ENCODE peak calls at places on chromosomes 3 and 15, in five cellular contexts. S is K562, B is osteoblast, D is HepG2, N is mammary epithelial cell. C is an unnamed sample. For H3K79me2, the result is how much of the 10 kb centered on the place peaks cover.

GRCh38 chr3:8529197-8529637 is 27.6 kb downstream of the LMCD1 start:
- DNase-seq in N (no peak), S (no peak), D (peak), B (no peak), C (no peak)

GRCh38 chr3:139824864-139825263 is 110.1 kb upstream of the CLSTN2 start:
- DNase-seq in D (no peak), N (no peak), S (no peak), B (no peak), C (no peak)

GRCh38 chr15:31083394-31083790 is 18.1 kb downstream of the TRPM1 start:
- DNase-seq in S (no peak), N (no peak), B (no peak), D (peak), C (peak)

GRCh38 chr3:125220681-125221429 is 8.3 kb upstream of the SLC12A8 start:
- DNase-seq in N (no peak), B (no peak), S (no peak), D (no peak), C (no peak)

GRCh38 chr3:83843716-83844115 is 1115.1 kb upstream of the CADM2 start:
- DNase-seq in N (no peak), B (no peak), D (no peak), S (no peak), C (no peak)

GRCh38 chr15:48833526-48833925 is 22.7 kb upstream of the CEP152 start:
- DNase-seq in B (no peak), D (no peak), N (no peak), S (no peak), C (no peak)

GRCh38 chr15:81485806-81486205 is 111.8 kb upstream of the TMC3 start:
- DNase-seq in S (no peak), N (no peak), B (no peak), D (no peak), C (no peak)

GRCh38 chr3:156158656-156159295 is 38.4 kb downstream of the KCNAB1 start:
- DNase-seq in S (no peak), D (no peak), B (peak), N (no peak), C (no peak)

GRCh38 chr3:21703291-21703690 is 47.7 kb downstream of the ZNF385D start:
- DNase-seq in B (no peak), S (no peak), D (no peak), N (no peak), C (no peak)

GRCh38 chr3:163785693-163786092 is 1292.6 kb downstream of the SI start:
- DNase-seq in B (no peak), N (no peak), S (no peak), D (no peak), C (peak)

GRCh38 chr3:55489804-55490132 is 2.7 kb upstream of the WNT5A start:
- DNase-seq in B (no peak), S (no peak), D (no peak), N (no peak), C (no peak)

GRCh38 chr3:160245261-160245800 is 20.1 kb downstream of the C3orf80 start:
- DNase-seq in S (no peak), D (no peak), N (no peak), B (no peak), C (no peak)

GRCh38 chr15:34861216-34861615 is 65.9 kb upstream of the ACTC1 start:
- DNase-seq in N (no peak), B (no peak), D (no peak), S (peak), C (no peak)

GRCh38 chr3:105868450-105868744 is 415 bp downstream of the CBLB start:
- DNase-seq in D (peak), B (peak), S (peak), N (no peak), C (no peak)

GRCh38 chr3:99128205-99128604 is 226.7 kb upstream of the DCBLD2 start:
- DNase-seq in B (no peak), N (no peak), D (no peak), S (no peak), C (no peak)

GRCh38 chr3:59191651-59192050 is 141.8 kb upstream of the CFAP20DC start:
- DNase-seq in N (peak), S (no peak), B (no peak), D (no peak), C (no peak)

GRCh38 chr3:16692486-16693378 is 87.5 kb upstream of the DAZL start:
- DNase-seq in B (no peak), N (no peak), D (no peak), S (no peak), C (no peak)

GRCh38 chr3:137588871-137589270 is 175.2 kb upstream of the SOX14 start:
- DNase-seq in N (no peak), S (no peak), B (no peak), D (no peak), C (no peak)

GRCh38 chr3:8816106-8816505 is 46.7 kb upstream of the OXTR start:
- DNase-seq in N (no peak), S (no peak), B (no peak), D (no peak), C (no peak)

GRCh38 chr3:81442758-81443456 is 318.5 kb downstream of the GBE1 start:
- DNase-seq in B (peak), S (no peak), D (no peak), N (no peak), C (no peak)

GRCh38 chr15:99504823-99505551 is 60.8 kb upstream of the MEF2A start:
- DNase-seq in D (peak), N (peak), S (no peak), B (no peak), C (no peak)

GRCh38 chr3:132543016-132543739 is 53.9 kb upstream of the ACKR4 start:
- DNase-seq in B (peak), D (peak), S (no peak), N (peak), C (no peak)

GRCh38 chr3:16918683-16919025 is 33.9 kb downstream of the PLCL2 start:
- DNase-seq in N (no peak), D (no peak), S (no peak), B (no peak), C (no peak)

GRCh38 chr3:133880886-133881455 is 14.7 kb downstream of the RAB6B start:
- DNase-seq in B (no peak), D (no peak), S (no peak), N (no peak), C (no peak)

GRCh38 chr15:99447497-99448371 is 118.0 kb upstream of the MEF2A start:
- DNase-seq in B (peak), N (no peak), D (no peak), S (peak), C (no peak)

GRCh38 chr15:40054056-40054745 is 15.2 kb upstream of the SRP14 start:
- DNase-seq in S (no peak), B (peak), D (no peak), N (no peak), C (peak)

GRCh38 chr3:108806316-108806715 is 16.3 kb upstream of the TRAT1 start:
- DNase-seq in S (no peak), N (no peak), B (no peak), D (no peak), C (peak)

GRCh38 chr3:69764861-69765260 is 25.6 kb downstream of the MITF start:
- DNase-seq in D (no peak), N (no peak), B (no peak), S (peak), C (no peak)

GRCh38 chr15:53522878-53523455 is 236.5 kb downstream of the WDR72 start:
- DNase-seq in B (no peak), N (peak), D (no peak), S (no peak), C (no peak)

GRCh38 chr3:170967682-170968081 is 58.8 kb downstream of the SLC2A2 start:
- DNase-seq in S (no peak), B (no peak), D (no peak), N (no peak), C (no peak)

GRCh38 chr3:49807427-49808114 is 4.5 kb downstream of the INKA1 start:
- DNase-seq in N (peak), B (peak), S (no peak), D (no peak), C (no peak)

GRCh38 chr15:84103345-84103744 is 132.2 kb upstream of the GOLGA6L4 start:
- DNase-seq in D (no peak), B (no peak), S (no peak), N (no peak), C (no peak)

GRCh38 chr15:71610991-71611720 is 199.2 kb upstream of the NR2E3 start:
- DNase-seq in D (no peak), N (no peak), S (no peak), B (no peak), C (no peak)

GRCh38 chr3:85003479-85003878 is 44.7 kb downstream of the CADM2 start:
- DNase-seq in D (no peak), N (no peak), B (no peak), S (no peak), C (no peak)

GRCh38 chr3:99542771-99543518 is 95.4 kb upstream of the COL8A1 start:
- DNase-seq in D (no peak), S (no peak), N (peak), B (no peak), C (peak)

GRCh38 chr3:127997016-127997415 is 55.2 kb upstream of the SEC61A1 start:
- DNase-seq in S (no peak), D (no peak), B (no peak), N (no peak), C (no peak)

GRCh38 chr15:67691450-67691849 is 133.9 kb upstream of the SKOR1 start:
- DNase-seq in D (no peak), B (no peak), S (no peak), N (no peak), C (no peak)

GRCh38 chr3:12175844-12176453 is 17.2 kb upstream of the TIMP4 start:
- DNase-seq in S (peak), N (no peak), B (peak), D (peak), C (peak)

GRCh38 chr3:150447631-150448465 is 39.8 kb downstream of the TSC22D2 start:
- DNase-seq in N (peak), B (no peak), D (no peak), S (no peak), C (no peak)
- H3K79me2 ChIP-seq in N (half or more), B (half or more), D (under half), S (half or more), C (under half)

GRCh38 chr3:184240384-184241140 is 8.2 kb downstream of the ALG3 start:
- DNase-seq in B (peak), D (no peak), N (no peak), S (no peak), C (peak)
- TF ChIP-seq CTCF in B (no peak), D (no peak), N (no peak), S (no peak), C (no peak)

GRCh38 chr3:65938147-65938546 is 100.6 kb downstream of the MAGI1 start:
- DNase-seq in D (no peak), N (no peak), B (no peak), S (no peak), C (no peak)
- H3K79me2 ChIP-seq in D (half or more), N (under half), B (half or more), S (under half), C (under half)

GRCh38 chr15:24857777-24858176 is 97.0 kb upstream of the SNRPN start:
- DNase-seq in S (no peak), B (no peak), N (no peak), D (no peak), C (no peak)

GRCh38 chr15:24857094-24857437 is 97.7 kb upstream of the SNRPN start:
- DNase-seq in B (no peak), S (no peak), D (no peak), N (no peak), C (no peak)

GRCh38 chr15:24861014-24861690 is 93.6 kb upstream of the SNRPN start:
- DNase-seq in B (no peak), N (no peak), D (no peak), S (no peak), C (no peak)

GRCh38 chr15:24858737-24859601 is 95.8 kb upstream of the SNRPN start:
- DNase-seq in N (no peak), B (no peak), S (no peak), D (no peak), C (no peak)

DNA sequence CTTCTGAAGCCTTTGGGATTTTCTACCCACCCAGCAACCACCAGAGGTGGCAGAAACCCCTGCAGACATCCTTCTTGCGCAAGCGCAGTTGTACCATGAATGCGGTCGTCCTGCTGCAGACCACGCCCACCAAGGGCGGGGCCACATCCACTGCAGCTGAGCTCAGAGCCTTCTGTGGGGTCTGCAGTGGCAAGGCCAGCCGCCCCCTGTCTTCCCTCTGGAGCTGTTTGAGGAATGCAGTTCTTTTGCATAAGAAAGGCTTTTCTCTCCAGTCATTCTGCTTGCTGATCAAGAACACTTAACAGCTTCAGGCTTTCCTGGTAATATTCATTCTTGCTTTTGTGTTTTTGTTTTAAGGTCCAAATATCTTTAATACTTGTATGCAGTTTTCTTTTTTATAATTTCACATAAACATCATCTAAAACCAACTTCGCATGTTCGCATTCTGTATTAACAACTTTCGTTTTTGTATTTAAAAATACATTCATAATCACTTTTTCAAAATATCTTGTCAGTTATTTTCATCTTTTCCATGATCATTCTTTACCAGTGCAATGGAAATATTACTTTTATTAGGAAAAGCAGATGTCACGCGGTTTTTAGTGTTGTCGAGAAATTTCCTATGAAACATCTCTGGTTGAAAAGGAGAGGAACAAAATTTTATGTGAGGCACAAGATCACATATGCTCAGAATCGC is 98.2 kb upstream of the SNRPN start:
- DNase-seq in S (peak), B (no peak), D (no peak), N (no peak), C (no peak)
- TF ChIP-seq CTCF in S (no peak), B (no peak), D (no peak), N (no peak), C (no peak)

DNA sequence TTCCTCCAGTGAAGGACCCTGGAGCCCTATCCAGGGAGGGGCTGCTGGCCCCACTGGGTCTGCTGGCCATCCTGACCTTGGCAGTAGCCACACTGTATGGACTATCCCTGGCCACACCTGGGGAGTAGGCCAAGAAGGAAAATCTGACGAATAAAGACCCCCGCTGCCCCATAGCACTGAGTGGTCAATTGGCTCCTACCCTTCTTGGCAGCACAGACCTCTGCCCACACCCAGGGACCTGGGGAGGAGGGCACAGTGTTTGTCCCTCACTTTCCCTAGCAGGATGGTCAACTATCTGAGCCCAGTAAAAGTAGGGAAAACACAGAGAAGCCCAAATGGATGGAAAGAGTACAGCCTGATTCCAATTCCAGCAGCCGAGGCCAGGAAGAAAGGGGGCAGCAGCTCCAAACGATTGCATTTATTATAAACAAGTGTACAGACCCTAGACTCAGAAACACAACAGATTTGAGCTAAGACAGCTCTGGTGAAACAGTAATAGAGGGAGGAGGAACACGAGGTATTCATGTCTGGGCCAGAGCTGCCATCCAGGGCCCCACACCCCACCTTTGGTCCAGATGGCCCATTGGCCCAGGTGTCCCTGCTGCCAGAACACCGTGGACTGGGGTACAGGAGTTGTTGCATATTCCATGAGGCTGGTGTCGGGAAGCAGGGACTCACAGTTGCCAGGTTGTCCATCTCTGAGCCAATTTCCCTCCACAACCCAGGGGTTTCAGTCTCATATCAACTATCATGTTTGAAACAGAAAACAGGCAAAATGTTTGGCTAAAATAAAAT is 21.1 kb downstream of the ATRIP start:
- DNase-seq in S (no peak), B (peak), D (no peak), N (no peak), C (no peak)
- H3K79me2 ChIP-seq in S (under half), B (half or more), D (under half), N (half or more), C (half or more)

GRCh38 chr3:169699536-169700050 is 36.1 kb upstream of the MECOM start:
- DNase-seq in B (peak), S (no peak), D (peak), N (no peak), C (no peak)
- TF ChIP-seq CTCF in B (no peak), S (no peak), D (no peak), N (no peak), C (no peak)

GRCh38 chr3:48018841-48019240 is 2.6 kb upstream of the MAP4 start:
- DNase-seq in S (no peak), B (no peak), N (peak), D (peak), C (no peak)

GRCh38 chr3:48015451-48016182 is 599 bp downstream of the MAP4 start:
- DNase-seq in S (no peak), B (no peak), N (peak), D (peak), C (no peak)

GRCh38 chr3:48014358-48014757 is 1.9 kb downstream of the MAP4 start:
- DNase-seq in D (no peak), N (no peak), B (no peak), S (no peak), C (no peak)

GRCh38 chr3:48013288-48013980 is 2.8 kb downstream of the MAP4 start:
- DNase-seq in D (peak), S (peak), N (peak), B (peak), C (no peak)

GRCh38 chr3:48016336-48016973 is at the start of gene MAP4:
- DNase-seq in B (no peak), S (peak), N (no peak), D (no peak), C (no peak)
- H3K79me2 ChIP-seq in B (half or more), S (half or more), N (half or more), D (half or more), C (under half)

DNA sequence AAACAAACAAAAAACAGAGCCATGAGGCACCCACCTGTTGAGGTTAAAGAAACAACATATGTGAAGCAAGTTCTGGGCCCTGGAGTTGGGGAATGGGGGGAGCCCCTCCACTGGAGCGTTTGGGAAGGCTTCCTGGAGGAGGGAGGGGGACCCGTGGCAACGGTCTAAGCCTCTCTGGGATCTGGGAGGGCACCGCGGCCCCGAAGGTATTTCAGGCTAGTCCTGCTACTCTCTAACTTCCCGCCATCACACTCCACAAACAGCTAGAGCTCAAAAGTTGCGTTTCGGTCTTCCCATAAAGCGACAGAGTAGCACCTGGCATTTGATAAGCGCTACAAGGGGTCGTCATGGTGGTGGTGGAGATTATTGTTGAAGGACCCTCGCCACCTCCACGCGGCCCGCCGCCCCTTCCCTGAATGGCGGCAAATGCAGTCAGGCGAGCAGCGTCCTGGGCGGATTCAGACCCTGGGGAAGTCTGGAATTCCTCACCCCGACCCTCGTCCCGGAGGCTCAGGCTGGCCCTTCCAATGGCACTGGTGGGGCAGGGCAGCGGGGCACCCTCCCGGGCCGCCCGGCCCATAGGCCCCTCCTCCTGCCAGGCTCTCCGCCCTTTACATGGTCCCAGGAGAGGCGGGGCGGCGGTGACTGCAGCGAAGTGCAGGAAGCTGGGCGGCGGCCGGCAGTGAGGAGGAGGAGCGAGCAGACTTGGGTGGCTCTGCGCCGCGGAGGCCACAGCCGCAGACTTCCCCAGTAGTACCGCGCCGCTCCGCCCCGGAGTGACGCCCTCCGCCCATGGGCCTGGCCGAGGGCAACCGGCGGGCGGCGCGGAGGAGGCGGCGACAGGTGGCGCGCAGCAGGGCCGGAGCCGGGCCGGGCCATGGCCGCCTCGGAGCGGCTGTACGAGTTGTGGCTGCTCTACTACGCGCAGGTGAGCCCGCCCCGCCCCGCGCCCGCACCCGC is at the start of gene NBEAL2:
- DNase-seq in D (peak), S (peak), B (peak), N (peak), C (peak)
- TF ChIP-seq CTCF in D (peak), S (no peak), B (no peak), N (no peak), C (no peak)

GRCh38 chr3:149473991-149474819 is at the start of gene TM4SF4:
- DNase-seq in B (no peak), D (peak), N (no peak), S (no peak), C (no peak)

GRCh38 chr3:149472393-149472792 is 2.1 kb upstream of the TM4SF4 start:
- DNase-seq in B (no peak), S (no peak), D (no peak), N (no peak), C (no peak)

GRCh38 chr3:149468504-149469212 is 5.8 kb upstream of the TM4SF4 start:
- DNase-seq in B (no peak), D (peak), N (no peak), S (no peak), C (peak)

GRCh38 chr3:149473314-149473990 is 1.0 kb upstream of the TM4SF4 start:
- DNase-seq in B (peak), D (no peak), N (peak), S (no peak), C (no peak)

GRCh38 chr3:149471991-149472390 is 2.5 kb upstream of the TM4SF4 start:
- DNase-seq in B (no peak), D (no peak), N (no peak), S (no peak), C (no peak)
- H3K79me2 ChIP-seq in B (under half), D (under half), N (under half), S (under half), C (under half)

C was measured in MM.1S.